ENCODE peak calls at places on chromosomes 6 and 20, in five cellular contexts. Q, W, A, D and N are unnamed samples.

GRCh38 chr6:36326351-36326995 is 10.2 kb downstream of the BNIP5 start:
- DNase-seq in D (no peak), W (no peak), A (no peak), Q (no peak), N (no peak)

GRCh38 chr20:33172781-33173180 is 4.8 kb downstream of the BPIFA2 start:
- DNase-seq in W (no peak), D (no peak), Q (no peak), A (no peak), N (no peak)

GRCh38 chr6:106097368-106098231 is 11.5 kb downstream of the PRDM1 start:
- DNase-seq in Q (peak; percentile 37), W (peak; percentile 23), D (peak; percentile 94), A (no peak), N (no peak)

GRCh38 chr6:36329798-36330291 is 6.8 kb downstream of the BNIP5 start:
- DNase-seq in A (no peak), Q (no peak), D (no peak), W (no peak), N (no peak)

GRCh38 chr6:134041093-134041492 is 11.3 kb downstream of the SLC2A12 start:
- DNase-seq in W (peak; percentile 68), D (no peak), Q (no peak), A (no peak), N (no peak)

GRCh38 chr6:127434651-127435050 is 24.5 kb downstream of the KIAA0408 start:
- DNase-seq in W (no peak), D (no peak), Q (no peak), A (no peak), N (no peak)

GRCh38 chr20:64222851-64223525 is 32.6 kb upstream of the PCMTD2 start:
- DNase-seq in W (no peak), A (no peak), D (no peak), Q (no peak), N (no peak)

GRCh38 chr6:35084511-35085203 is 56.5 kb downstream of the TCP11 start:
- DNase-seq in Q (no peak), D (no peak), A (peak; percentile 60), W (no peak), N (no peak)

GRCh38 chr20:14919473-14920157 is 582.2 kb upstream of the FLRT3 start:
- DNase-seq in A (no peak), Q (no peak), W (peak; percentile 77), D (no peak), N (no peak)

GRCh38 chr6:80449756-80450155 is 343.3 kb downstream of the BCKDHB start:
- DNase-seq in W (no peak), Q (no peak), D (no peak), A (no peak), N (no peak)

GRCh38 chr6:151690768-151691562 is 116.5 kb upstream of the ESR1 start:
- DNase-seq in W (no peak), A (no peak), D (peak; percentile 70), Q (no peak), N (no peak)

GRCh38 chr6:35489995-35490791 is 6.7 kb downstream of the TEAD3 start:
- DNase-seq in W (no peak), A (peak; percentile 97), Q (no peak), D (no peak), N (no peak)

GRCh38 chr6:120005292-120005976 is 655.9 kb upstream of the MAN1A1 start:
- DNase-seq in A (no peak), W (no peak), Q (no peak), D (no peak), N (no peak)

GRCh38 chr20:20680991-20681508 is 31.4 kb downstream of the RALGAPA2 start:
- DNase-seq in Q (no peak), W (no peak), A (no peak), D (no peak), N (no peak)

GRCh38 chr6:138430361-138431145 is 26.5 kb downstream of the HEBP2 start:
- DNase-seq in A (no peak), Q (no peak), W (no peak), D (no peak), N (no peak)

GRCh38 chr20:32737371-32738223 is 5.7 kb downstream of the COMMD7 start:
- DNase-seq in Q (peak; percentile 40), W (peak; percentile 26), A (no peak), D (peak; percentile 84), N (peak; percentile 32)

GRCh38 chr6:63573140-63573898 is 1.0 kb downstream of the LOC128125822 start:
- DNase-seq in W (peak; percentile 68), D (peak; percentile 82), A (peak; percentile 84), Q (peak; percentile 64), N (peak; percentile 63)

GRCh38 chr6:83849610-83850009 is 3.5 kb upstream of the RIPPLY2 start:
- DNase-seq in W (no peak), D (no peak), Q (no peak), A (no peak), N (no peak)

GRCh38 chr6:99330159-99330558 is 19.3 kb downstream of the FAXC start:
- DNase-seq in W (peak; percentile 73), D (peak; percentile 80), A (no peak), Q (peak; percentile 37), N (peak; percentile 32)

GRCh38 chr20:3080939-3081388 is 3.6 kb downstream of the AVP start:
- DNase-seq in A (no peak), D (no peak), W (no peak), Q (no peak), N (peak; percentile 90)

GRCh38 chr6:134245691-134246090 is 72.2 kb downstream of the SGK1 start:
- DNase-seq in A (no peak), Q (no peak), D (no peak), W (no peak), N (no peak)

GRCh38 chr20:25623736-25624499 is at the start of gene NANP:
- DNase-seq in D (peak; percentile 92), W (peak; percentile 99), A (peak; percentile 99), Q (peak; percentile 76), N (peak; percentile 94)

GRCh38 chr20:32004963-32005362 is 5.3 kb upstream of the CCM2L start:
- DNase-seq in D (no peak), W (peak; percentile 21), Q (no peak), A (no peak), N (no peak)

GRCh38 chr6:149846321-149846720 is 17.8 kb downstream of the LRP11 start:
- DNase-seq in Q (no peak), W (peak; percentile 87), A (no peak), D (no peak), N (peak; percentile 90)

GRCh38 chr6:35139924-35140524 is 1.1 kb downstream of the TCP11 start:
- DNase-seq in A (no peak), D (peak; percentile 78), W (peak; percentile 74), Q (peak; percentile 46), N (peak; percentile 68)

GRCh38 chr6:134921980-134922313 is 28.0 kb downstream of the ALDH8A1 start:
- DNase-seq in Q (no peak), D (no peak), A (no peak), W (no peak), N (no peak)

GRCh38 chr20:8718214-8718613 is 350.7 kb upstream of the PLCB4 start:
- DNase-seq in A (no peak), W (no peak), Q (no peak), D (no peak), N (no peak)

GRCh38 chr20:8723296-8723695 is 345.6 kb upstream of the PLCB4 start:
- DNase-seq in A (no peak), D (no peak), W (no peak), Q (no peak), N (no peak)

GRCh38 chr20:8721098-8721497 is 347.8 kb upstream of the PLCB4 start:
- DNase-seq in Q (no peak), D (peak; percentile 32), W (peak; percentile 74), A (peak; percentile 66), N (peak; percentile 50)

GRCh38 chr20:8722277-8722928 is 346.5 kb upstream of the PLCB4 start:
- DNase-seq in W (peak; percentile 88), A (no peak), D (peak; percentile 45), Q (peak; percentile 24), N (peak; percentile 38)

DNA sequence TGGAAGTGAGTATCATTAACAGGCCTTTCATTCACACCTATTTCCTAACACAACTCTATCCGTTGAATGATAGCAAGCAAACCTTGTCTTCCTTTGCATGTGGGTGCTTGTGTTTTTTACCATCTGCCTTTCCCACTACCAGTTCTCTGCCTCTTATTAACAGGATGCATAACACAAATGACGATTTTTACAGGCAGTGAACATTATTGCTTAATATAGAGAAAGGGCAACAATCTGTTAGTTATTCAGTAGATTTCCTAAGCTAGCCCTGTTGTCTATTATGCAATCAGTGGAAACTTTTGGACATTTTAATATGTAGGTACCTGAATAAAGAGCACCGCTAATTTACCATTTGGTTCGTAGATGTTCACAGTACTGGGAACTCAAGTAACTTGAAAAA is 348.8 kb upstream of the PLCB4 start:
- DNase-seq in D (no peak), W (no peak), Q (no peak), A (no peak), N (no peak)
- H3K4me3 ChIP-seq in D (no peak overlapping the region), W (no peak overlapping the region), Q (no peak overlapping the region), A (no peak overlapping the region), N (no peak overlapping the region)

GRCh38 chr20:54129350-54129749 is 44.4 kb downstream of the CYP24A1 start:
- DNase-seq in W (no peak), Q (no peak), A (no peak), D (no peak), N (no peak)
- H3K27me3 ChIP-seq in W (no peaks in the 10 kb centered on the region), Q (no peaks in the 10 kb centered on the region), A (no peaks in the 10 kb centered on the region), D (peaks cover 4% of the 10 kb centered on the region), N (no peaks in the 10 kb centered on the region)

DNA sequence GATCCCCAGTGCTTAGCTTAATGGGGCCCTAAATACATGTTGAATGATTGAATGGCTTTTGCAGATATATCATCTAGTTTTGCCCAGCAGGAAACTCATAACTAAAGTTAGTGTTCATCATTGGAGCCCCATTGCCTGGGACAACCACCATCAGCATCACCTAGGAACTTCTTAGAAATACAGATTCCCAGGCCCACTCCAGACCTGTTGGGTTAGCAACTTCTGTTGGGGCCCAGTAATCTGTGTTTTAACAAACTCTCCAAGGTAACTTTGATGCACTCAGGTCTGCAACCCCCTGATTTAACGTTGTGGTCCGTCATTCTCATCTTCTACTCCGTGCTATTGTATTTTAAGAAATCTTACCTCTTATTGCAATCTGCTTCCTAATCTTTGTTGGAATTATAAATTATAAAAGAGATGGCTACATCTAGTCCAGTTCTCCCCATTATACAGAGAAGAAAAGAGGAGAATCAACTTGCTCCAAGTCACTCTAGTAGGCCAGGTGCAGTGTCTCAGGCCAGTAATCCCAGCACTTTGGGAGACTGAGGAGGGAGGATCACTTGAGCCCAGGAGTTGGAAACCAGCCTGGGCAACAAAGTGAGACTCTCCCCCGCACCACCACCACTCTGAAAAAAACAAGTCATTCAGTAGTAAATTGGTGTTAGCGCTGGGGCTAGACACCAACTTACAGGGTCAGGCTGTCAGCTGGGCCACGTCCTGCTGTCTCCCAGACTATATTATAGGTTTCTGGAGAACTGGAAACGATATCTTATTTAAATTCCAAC is 13.7 kb downstream of the FOXP4 start:
- DNase-seq in D (no peak), A (no peak), Q (no peak), W (no peak), N (no peak)
- H3K4me3 ChIP-seq in D (peak overlapping the region; percentile 76), A (no peak overlapping the region), Q (peak overlapping the region; percentile 49), W (no peak overlapping the region), N (no peak overlapping the region)

GRCh38 chr20:1196634-1197033 is 6.6 kb upstream of the C20orf202 start:
- DNase-seq in D (no peak), A (no peak), W (no peak), Q (no peak), N (no peak)
- H3K27me3 ChIP-seq in D (no peaks in the 10 kb centered on the region), A (no peaks in the 10 kb centered on the region), W (peaks cover 14% of the 10 kb centered on the region), Q (no peaks in the 10 kb centered on the region), N (no peaks in the 10 kb centered on the region)

GRCh38 chr6:27495386-27496135 is 22.7 kb upstream of the ZNF184 start:
- DNase-seq in A (peak; percentile 79), W (peak; percentile 41), D (peak; percentile 48), Q (peak; percentile 27), N (peak; percentile 96)
- H3K4me3 ChIP-seq in A (peak overlapping the region; percentile 63), W (no peak overlapping the region), D (peak overlapping the region; percentile 0), Q (peak overlapping the region; percentile 17), N (peak overlapping the region; percentile 78)

GRCh38 chr20:4722993-4723392 is 1.3 kb downstream of the PRND start:
- DNase-seq in Q (no peak), D (no peak), A (no peak), W (no peak), N (no peak)
- H3K27me3 ChIP-seq in Q (no peaks in the 10 kb centered on the region), D (no peaks in the 10 kb centered on the region), A (no peaks in the 10 kb centered on the region), W (no peaks in the 10 kb centered on the region), N (no peaks in the 10 kb centered on the region)